ENCODE peak calls at places on chromosome 22, in five cellular contexts. K is spleen, I is A549, F is GM12892, J is lower leg skin. B is an unnamed sample.

GRCh38 chr22:19917389-19918138 is 24.0 kb upstream of the COMT start:
- DNase-seq in K (no peak), I (no peak), F (no peak), J (no peak), B (no peak)

GRCh38 chr22:49344196-49344595 is 483.5 kb downstream of the BRD1 start:
- DNase-seq in K (no peak), I (no peak), F (no peak), J (no peak), B (no peak)

GRCh38 chr22:30490399-30490798 is 15.1 kb downstream of the SEC14L4 start:
- DNase-seq in K (no peak), I (no peak), F (no peak), J (no peak), B (no peak)

GRCh38 chr22:30867746-30868662 is 100.6 kb downstream of the MORC2 start:
- DNase-seq in K (peak; percentile 43), I (no peak), F (peak; percentile 14), J (no peak), B (peak; percentile 8)

GRCh38 chr22:40666151-40666848 is 13.0 kb upstream of the MCHR1 start:
- DNase-seq in K (no peak), I (no peak), F (no peak), J (no peak), B (no peak)

GRCh38 chr22:40436460-40437431 is 66.4 kb downstream of the SGSM3 start:
- DNase-seq in K (no peak), I (peak; percentile 70), F (no peak), J (no peak), B (no peak)

GRCh38 chr22:48171294-48171693 is 1408.8 kb downstream of the TBC1D22A start:
- DNase-seq in K (no peak), I (no peak), F (no peak), J (no peak), B (no peak)

GRCh38 chr22:27105142-27106025 is 448.0 kb downstream of the MIAT start:
- DNase-seq in K (no peak), I (no peak), F (no peak), J (peak; percentile 85), B (no peak)

GRCh38 chr22:28977050-28977449 is 84.6 kb downstream of the C22orf31 start:
- DNase-seq in K (no peak), I (no peak), F (no peak), J (no peak), B (no peak)

GRCh38 chr22:49827853-49828598 is at the start of gene BRD1:
- DNase-seq in K (peak; percentile 94), I (peak; percentile 51), F (peak; percentile 61), J (no peak), B (peak; percentile 67)

DNA sequence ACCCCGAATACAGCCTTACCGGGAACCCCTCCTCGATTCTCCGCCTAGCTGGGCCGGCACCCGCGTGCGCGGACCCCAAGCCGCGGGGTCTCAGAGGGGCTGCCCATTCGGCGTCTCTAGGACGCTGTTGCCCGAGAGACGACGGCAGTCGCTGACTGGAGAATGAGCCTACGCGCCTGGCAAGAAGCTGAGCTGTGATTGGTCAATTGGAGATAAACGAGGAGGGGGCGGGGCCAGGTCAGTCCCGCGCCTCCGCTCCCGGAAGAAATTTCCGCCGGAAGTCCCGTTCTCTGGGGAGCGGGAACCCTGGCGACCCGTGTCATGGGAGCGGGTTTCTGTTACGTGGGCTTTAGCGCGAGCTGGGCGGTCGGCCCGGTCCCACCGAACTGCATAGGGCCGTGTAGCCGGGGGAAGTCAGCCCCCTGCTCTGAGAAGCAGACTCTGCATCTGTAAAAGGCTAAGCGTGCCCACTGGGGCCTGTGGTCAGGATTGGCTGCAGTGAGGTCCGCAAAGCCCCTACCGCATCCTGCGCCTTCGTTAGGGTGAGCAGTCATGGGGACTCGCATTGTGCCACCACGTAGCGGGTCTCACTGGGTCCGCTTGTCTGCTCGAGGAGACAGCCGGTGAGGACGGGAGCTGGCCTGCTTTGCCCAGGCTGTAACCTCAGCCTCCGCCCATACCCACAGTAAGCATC is at the start of gene EFCAB6:
- DNase-seq in K (peak; percentile 92), I (peak; percentile 92), F (peak; percentile 84), J (peak; percentile 93), B (peak; percentile 89)
- TF ChIP-seq POLR2A in K (no peak), I (peak; percentile 60), F (peak; percentile 77), J (no peak), B (peak; percentile 36)

DNA sequence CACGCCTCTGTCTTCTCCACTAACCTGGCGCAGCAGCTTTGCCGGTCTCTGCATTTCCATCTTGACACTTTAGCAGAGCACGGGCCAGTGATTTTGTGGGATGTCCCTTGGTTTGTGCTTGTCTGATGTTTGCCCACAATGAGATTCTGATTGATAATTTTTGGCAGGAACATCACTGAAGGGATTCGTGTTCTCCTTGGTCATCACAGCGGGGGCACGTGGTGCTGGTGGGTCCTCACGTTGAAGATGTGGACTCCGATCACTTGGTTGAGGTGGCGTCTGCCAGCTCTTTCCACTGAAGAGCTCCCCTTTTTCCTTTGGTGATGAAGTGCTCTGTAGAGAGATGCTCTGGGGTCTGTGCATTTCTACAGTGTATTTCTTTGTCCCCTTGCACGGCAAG is 37.2 kb downstream of the TBC1D22A start:
- DNase-seq in K (no peak), I (no peak), F (no peak), J (no peak), B (no peak)
- TF ChIP-seq POLR2A in K (no peak), I (no peak), F (no peak), J (no peak), B (no peak)

DNA sequence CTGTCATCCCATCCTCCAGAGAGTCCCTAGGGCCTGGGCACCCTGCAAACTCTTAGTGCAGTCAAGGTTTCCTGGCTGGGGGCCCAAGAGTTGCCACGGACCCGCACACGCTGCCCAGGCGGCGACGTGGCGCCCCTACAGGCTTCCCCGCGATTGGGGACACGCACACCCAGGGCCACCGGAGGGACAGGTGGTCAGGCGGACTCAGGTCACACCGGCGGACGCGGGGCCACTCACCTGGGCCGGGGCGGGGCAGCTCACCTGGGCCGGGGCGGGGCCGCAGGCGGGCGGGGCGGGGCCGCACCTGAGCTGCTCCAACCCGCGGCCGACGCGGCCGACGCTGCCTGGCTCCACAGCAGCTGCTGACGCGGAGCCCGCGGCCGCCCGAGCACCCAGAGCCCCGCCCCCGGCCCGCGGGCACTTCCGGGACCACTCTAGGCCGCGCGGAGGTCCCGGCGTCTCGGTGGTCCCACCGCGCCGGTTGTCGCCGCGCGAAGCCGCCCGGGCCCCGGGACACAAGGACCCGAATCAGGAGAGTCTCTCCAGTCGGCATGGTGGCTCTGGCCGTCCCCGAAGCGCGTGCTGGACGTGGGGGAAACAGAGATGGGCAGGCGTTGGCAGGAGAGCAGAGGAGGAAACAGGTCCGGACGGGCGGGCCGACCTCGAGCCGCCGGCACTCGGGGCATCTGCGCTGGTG is at the start of gene ZNF70:
- DNase-seq in K (peak; percentile 98), I (peak; percentile 82), F (peak; percentile 90), J (peak; percentile 78), B (peak; percentile 88)
- TF ChIP-seq POLR2A in K (no peak), I (peak; percentile 6), F (peak; percentile 71), J (no peak), B (no peak)

GRCh38 chr22:35904752-35905151 is 123.9 kb downstream of the RBFOX2 start:
- DNase-seq in K (no peak), I (no peak), F (no peak), J (no peak), B (no peak)
- TF ChIP-seq POLR2A in K (no peak), I (no peak), F (no peak), J (no peak), B (no peak)

DNA sequence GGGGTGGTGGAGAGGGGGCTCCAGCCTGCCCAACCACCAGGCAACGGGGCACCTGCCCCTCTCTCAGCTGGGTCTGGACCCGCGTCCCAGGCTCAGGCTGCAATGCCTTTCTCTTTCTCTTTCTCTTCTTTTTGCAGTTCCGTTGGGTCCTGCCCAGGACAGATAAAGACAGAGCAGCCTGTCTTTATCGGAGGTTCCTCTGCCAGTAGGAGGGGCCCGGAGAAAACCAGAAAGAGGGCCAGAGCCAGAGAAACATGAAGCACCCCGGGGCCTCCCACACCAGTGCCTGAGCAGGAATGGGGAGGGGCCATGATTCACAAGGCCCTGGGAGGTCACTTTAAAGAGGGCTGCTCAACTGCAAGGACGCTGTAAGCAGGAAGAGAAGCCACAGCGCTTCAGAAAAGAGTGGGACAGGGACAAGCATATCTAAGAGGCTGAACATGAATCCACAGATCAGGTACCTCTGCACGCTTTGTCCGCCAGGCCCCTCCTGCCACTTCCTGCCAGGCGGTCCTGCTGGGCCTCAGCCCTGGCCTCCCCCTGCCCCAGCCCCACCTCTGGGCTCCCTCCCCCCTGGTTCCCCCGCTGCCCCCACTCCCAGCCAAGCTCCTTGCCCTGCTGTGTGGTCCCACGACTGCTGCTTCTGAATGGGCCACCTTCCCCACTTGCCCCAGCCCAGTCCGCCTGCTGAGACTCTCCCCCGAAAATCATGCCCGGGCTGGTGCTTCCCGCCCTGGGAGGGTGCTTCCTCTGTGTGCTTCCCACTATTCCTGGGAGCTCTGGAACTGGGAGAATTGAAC is at the start of gene APOBEC3C:
- DNase-seq in K (peak; percentile 91), I (peak; percentile 80), F (peak; percentile 76), J (peak; percentile 84), B (peak; percentile 75)
- TF ChIP-seq POLR2A in K (peak; percentile 39), I (peak; percentile 51), F (peak; percentile 79), J (no peak), B (peak; percentile 84)

GRCh38 chr22:38218661-38219331 is 17.0 kb downstream of the MAFF start:
- DNase-seq in K (no peak), I (peak; percentile 87), F (no peak), J (peak; percentile 64), B (no peak)
- TF ChIP-seq POLR2A in K (no peak), I (no peak), F (no peak), J (no peak), B (no peak)

GRCh38 chr22:42500836-42501179 is 18.8 kb downstream of the RRP7A start:
- DNase-seq in K (peak; percentile 88), I (no peak), F (no peak), J (no peak), B (no peak)
- TF ChIP-seq POLR2A in K (no peak), I (no peak), F (no peak), J (no peak), B (no peak)

GRCh38 chr22:36386900-36387663 is 685 bp downstream of the MYH9 start:
- DNase-seq in K (peak; percentile 98), I (no peak), F (peak; percentile 46), J (peak; percentile 58), B (no peak)

GRCh38 chr22:36383110-36383581 is 4.6 kb downstream of the MYH9 start:
- DNase-seq in K (peak; percentile 85), I (no peak), F (peak; percentile 57), J (no peak), B (peak; percentile 55)

GRCh38 chr22:36386351-36386899 is 1.3 kb downstream of the MYH9 start:
- DNase-seq in K (peak; percentile 89), I (peak; percentile 43), F (peak; percentile 60), J (peak; percentile 41), B (no peak)

GRCh38 chr22:36385491-36386350 is 2.0 kb downstream of the MYH9 start:
- DNase-seq in K (peak; percentile 81), I (peak; percentile 48), F (no peak), J (no peak), B (no peak)

DNA sequence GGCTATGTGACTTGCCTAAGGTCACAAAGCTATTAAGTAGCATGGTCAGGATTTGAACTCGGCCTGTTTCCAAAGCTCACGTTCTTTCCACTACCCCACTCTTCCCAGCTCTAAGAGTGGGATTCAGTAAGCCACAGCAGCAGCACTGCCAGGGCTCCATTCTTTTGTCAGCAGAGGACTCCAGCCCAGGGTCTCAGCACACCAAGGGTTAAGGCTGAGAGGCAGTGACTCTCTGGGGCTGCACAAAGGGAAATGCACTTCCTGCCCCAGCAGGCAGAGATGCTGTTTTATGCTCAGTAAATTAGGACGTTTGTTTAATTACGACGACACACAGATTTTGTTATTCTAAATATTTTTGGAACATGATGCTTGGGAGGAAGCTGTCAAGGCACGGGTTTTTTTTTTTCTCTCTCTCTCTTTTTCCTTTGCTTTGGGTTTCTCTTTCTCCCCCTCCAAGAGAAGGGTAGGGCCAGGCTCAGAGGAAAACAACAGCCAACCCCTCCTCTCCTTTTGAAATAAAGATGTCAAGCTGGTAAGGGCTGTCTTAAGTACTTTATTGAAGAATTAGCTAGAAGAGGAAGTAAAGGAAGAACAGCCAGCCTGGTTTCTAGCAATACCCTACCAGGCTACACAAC is 2.9 kb downstream of the MYH9 start:
- DNase-seq in K (no peak), I (no peak), F (no peak), J (no peak), B (no peak)
- TF ChIP-seq POLR2A in K (no peak), I (no peak), F (no peak), J (no peak), B (no peak)

B was measured in GM12891.